ENCODE peak calls at places on chromosomes 13 and 19, in seven cellular contexts. G is HFF-Myc, Z is psoas muscle, V is astrocyte of the spinal cord, I is choroid plexus epithelial cell, C is mucosa of descending colon, H is AG10803. A is an unnamed sample.

GRCh38 chr13:21022694-21023325 is 38.6 kb downstream of the LATS2 start:
- DNase-seq in G (no peak), Z (no peak), V (no peak), I (no peak), C (no peak), H (no peak), A (no peak)

GRCh38 chr19:45253396-45254027 is 2.4 kb downstream of the MARK4 start:
- DNase-seq in G (no peak), Z (no peak), V (peak; percentile 22), I (no peak), C (no peak), H (peak; percentile 30), A (no peak)

GRCh38 chr13:37427843-37428494 is 170.6 kb downstream of the POSTN start:
- DNase-seq in G (no peak), Z (no peak), V (no peak), I (no peak), C (no peak), H (no peak), A (no peak)

GRCh38 chr13:44156294-44156658 is 217.3 kb upstream of the SERP2 start:
- DNase-seq in G (no peak), Z (no peak), V (no peak), I (no peak), C (no peak), H (no peak), A (no peak)

GRCh38 chr13:59666504-59666903 is 497.2 kb downstream of the DIAPH3 start:
- DNase-seq in G (no peak), Z (no peak), V (peak; percentile 18), I (no peak), C (no peak), H (no peak), A (no peak)

GRCh38 chr13:66837246-66837645 is 392.9 kb downstream of the PCDH9 start:
- DNase-seq in G (no peak), Z (no peak), V (no peak), I (no peak), C (no peak), H (no peak), A (no peak)

GRCh38 chr19:17376935-17377600 is at the start of gene PLVAP:
- DNase-seq in G (no peak), Z (peak; percentile 28), V (no peak), I (no peak), C (no peak), H (no peak), A (no peak)

GRCh38 chr13:67440240-67440639 is 210.1 kb upstream of the PCDH9 start:
- DNase-seq in G (no peak), Z (no peak), V (no peak), I (no peak), C (no peak), H (no peak), A (no peak)

GRCh38 chr13:104954210-104954609 is 1581.3 kb downstream of the EFNB2 start:
- DNase-seq in G (no peak), Z (no peak), V (no peak), I (peak; percentile 66), C (no peak), H (no peak), A (no peak)

GRCh38 chr13:28744091-28744536 is 25.3 kb upstream of the SLC46A3 start:
- DNase-seq in G (no peak), Z (no peak), V (peak; percentile 76), I (peak; percentile 85), C (no peak), H (peak; percentile 66), A (no peak)

GRCh38 chr19:17555929-17556813 is 722 bp downstream of the COLGALT1 start:
- DNase-seq in G (no peak), Z (peak; percentile 77), V (peak; percentile 47), I (peak; percentile 65), C (peak; percentile 83), H (peak; percentile 74), A (peak; percentile 65)

GRCh38 chr13:87975035-87975434 is 303.9 kb downstream of the SLITRK5 start:
- DNase-seq in G (no peak), Z (no peak), V (peak; percentile 72), I (peak; percentile 1), C (no peak), H (no peak), A (no peak)

GRCh38 chr19:2363419-2363818 is 3.4 kb downstream of the TMPRSS9 start:
- DNase-seq in G (no peak), Z (no peak), V (no peak), I (no peak), C (no peak), H (no peak), A (no peak)

GRCh38 chr13:27810461-27810860 is 18.2 kb downstream of the GSX1 start:
- DNase-seq in G (no peak), Z (no peak), V (no peak), I (no peak), C (no peak), H (no peak), A (no peak)

GRCh38 chr13:41707192-41707858 is 250.0 kb downstream of the RGCC start:
- DNase-seq in G (no peak), Z (no peak), V (no peak), I (peak; percentile 26), C (no peak), H (peak; percentile 83), A (no peak)

GRCh38 chr13:41713405-41713804 is 247.5 kb downstream of the VWA8 start:
- DNase-seq in G (no peak), Z (no peak), V (no peak), I (no peak), C (no peak), H (no peak), A (no peak)

GRCh38 chr13:41706189-41706588 is 248.8 kb downstream of the RGCC start:
- DNase-seq in G (no peak), Z (no peak), V (no peak), I (no peak), C (no peak), H (peak; percentile 27), A (no peak)

GRCh38 chr13:41708648-41709175 is 251.4 kb downstream of the RGCC start:
- DNase-seq in G (no peak), Z (peak; percentile 18), V (no peak), I (no peak), C (no peak), H (peak; percentile 45), A (no peak)

DNA sequence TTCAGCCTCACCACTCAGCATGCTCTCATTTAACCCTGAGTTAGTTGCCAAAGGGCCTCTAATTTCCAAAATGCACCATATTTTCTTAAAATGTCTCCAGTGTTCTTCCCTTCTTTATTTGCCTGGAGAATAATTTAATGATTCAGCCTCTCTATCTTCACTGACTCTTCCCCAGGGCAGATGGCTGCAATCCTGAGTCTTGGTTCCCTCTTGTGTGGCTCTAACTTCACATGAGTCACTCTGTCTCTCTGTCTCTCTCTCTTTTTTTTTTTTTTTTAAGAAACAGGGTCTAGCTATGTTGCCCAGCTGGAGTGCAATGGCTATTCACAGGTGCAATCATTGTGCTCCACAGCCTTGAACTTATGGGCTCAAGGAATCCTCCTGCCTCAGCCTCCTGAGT is 251.4 kb downstream of the VWA8 start:
- DNase-seq in G (no peak), Z (no peak), V (no peak), I (no peak), C (no peak), H (peak; percentile 39), A (no peak)
- H3K4me3 ChIP-seq in G (no peak overlapping the region), Z (no peak overlapping the region), V (no peak overlapping the region), I (no peak overlapping the region), C (no peak overlapping the region), H (no peak overlapping the region), A (no peak overlapping the region)

DNA sequence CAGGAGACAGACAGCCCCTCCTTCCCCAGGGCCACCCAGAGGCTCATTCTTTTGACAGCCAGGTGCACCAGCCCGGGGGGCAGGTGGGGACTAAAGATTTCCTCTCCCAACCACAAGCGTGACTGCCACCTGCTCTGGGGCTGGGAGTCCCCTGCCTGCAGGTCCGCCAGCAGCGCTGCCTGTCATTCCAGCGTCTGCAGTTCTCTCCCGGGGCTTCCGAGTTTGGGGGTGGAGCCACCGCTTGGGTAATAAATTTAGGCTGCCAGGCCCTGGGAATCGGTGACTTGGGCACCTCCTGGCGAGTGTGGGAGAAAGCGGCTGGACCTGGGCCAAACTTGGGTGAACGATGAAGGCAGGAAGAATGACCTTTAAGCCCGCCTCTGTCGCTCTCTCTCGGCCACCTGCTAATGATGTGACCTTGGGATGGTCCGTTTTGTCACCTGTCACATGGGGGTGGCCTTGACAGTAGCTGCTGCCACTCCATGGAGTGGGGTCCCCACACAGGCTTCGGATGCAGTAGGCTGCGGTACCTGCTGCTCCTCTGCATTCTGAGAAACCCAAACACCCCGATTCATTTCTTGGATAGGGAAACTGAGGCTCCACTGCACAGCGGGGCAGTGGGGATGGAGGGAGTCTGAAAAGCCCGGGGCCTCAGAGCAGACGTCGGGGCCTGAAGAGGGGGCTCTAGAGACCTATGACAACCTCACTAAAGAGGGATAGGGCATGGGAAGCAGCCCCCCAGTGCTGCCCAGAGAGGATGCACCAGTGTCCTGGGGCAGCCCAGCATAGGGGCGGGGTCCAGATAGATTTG is 12.8 kb downstream of the FUT6 start:
- DNase-seq in G (no peak), Z (peak; percentile 40), V (no peak), I (no peak), C (peak; percentile 89), H (peak; percentile 29), A (no peak)
- H3K4me3 ChIP-seq in G (no peak overlapping the region), Z (no peak overlapping the region), V (no peak overlapping the region), I (peak overlapping the region; percentile 79), C (no peak overlapping the region), H (no peak overlapping the region), A (no peak overlapping the region)

DNA sequence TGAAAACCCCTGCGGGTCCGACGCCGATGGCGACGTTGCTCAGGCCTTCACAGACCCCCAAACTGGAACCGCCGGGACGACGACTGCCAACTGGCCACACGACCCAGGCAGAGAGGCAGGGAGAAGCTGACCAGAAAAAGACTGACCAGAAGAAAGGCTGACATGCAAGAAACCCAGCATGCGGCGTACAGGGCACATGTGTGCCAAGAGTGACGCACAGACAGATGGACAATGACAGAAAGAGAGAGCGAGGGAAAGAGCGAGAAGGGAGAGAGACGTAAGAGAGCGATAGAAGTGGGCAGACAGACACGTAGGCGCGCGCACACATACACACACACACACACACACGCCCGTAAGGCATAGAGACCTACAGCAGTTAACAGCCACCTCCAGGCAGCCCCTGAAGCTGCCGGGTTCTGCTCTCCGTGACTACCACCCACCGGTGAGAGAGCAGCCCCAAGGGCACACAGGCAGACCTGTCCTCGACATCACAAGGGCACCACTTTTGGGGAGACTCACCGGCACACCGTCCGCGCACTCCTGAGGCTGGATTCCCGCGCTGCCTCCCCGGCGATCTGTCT is 67.2 kb upstream of the ZNF527 start:
- DNase-seq in G (no peak), Z (no peak), V (no peak), I (no peak), C (no peak), H (no peak), A (no peak)
- H3K4me3 ChIP-seq in G (peak overlapping the region; percentile 15), Z (peak overlapping the region; percentile 56), V (peak overlapping the region; percentile 16), I (peak overlapping the region; percentile 43), C (no peak overlapping the region), H (peak overlapping the region; percentile 51), A (no peak overlapping the region)

DNA sequence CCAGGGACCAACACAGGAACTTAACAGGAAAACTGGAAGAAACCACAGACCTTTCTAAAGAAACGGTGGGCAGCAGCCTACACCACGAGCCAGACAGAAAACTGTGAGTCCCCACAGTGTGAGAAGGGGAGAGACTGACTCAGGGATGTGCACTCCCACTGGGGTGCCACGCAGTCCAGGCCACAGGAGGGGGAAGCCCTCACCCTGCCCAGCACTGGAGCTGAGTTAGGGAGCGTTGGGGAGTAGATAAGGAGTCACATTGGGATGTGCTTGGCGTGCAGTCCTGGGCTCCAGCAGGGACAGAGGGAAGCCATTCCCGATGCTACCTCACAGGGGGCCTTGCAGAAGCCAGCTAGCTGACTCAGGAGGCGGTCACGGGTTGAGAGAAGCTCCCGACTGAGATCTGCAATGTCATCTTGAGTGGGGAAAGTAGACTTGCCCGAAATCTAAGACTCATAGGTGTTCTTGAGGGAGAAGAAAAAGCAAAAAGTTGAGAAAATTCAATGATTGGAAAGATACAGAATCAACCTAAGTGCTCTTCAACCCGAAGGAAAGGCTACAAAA is 17.3 kb downstream of the SIGLEC8 start:
- DNase-seq in G (no peak), Z (no peak), V (no peak), I (peak; percentile 9), C (no peak), H (no peak), A (no peak)
- H3K4me3 ChIP-seq in G (no peak overlapping the region), Z (no peak overlapping the region), V (no peak overlapping the region), I (no peak overlapping the region), C (no peak overlapping the region), H (no peak overlapping the region), A (peak overlapping the region; percentile 31)